ENCODE peak calls at places on chromosomes 2 and 18, in seven cellular contexts. One of them, this sample, is unnamed. For H3K4me1, the result is how much of the 10 kb centered on the place peaks cover.

GRCh38 chr2:392181-392920 is 104.5 kb upstream of the ALKAL2 start:
- DNase-seq in ovary: no peak
- DNase-seq in stomach: no peak
- DNase-seq in A549: no peak
- DNase-seq in transverse colon: no peak
- DNase-seq in tibial nerve: no peak
- DNase-seq in K562: no peak
- DNase-seq in this sample: no peak

GRCh38 chr2:189648846-189649529 is 12.3 kb upstream of the ASNSD1 start:
- DNase-seq in A549: no peak
- DNase-seq in K562: no peak
- DNase-seq in ovary: no peak
- DNase-seq in tibial nerve: no peak
- DNase-seq in transverse colon: no peak
- DNase-seq in stomach: no peak
- DNase-seq in this sample: no peak

GRCh38 chr18:13429884-13430510 is 211.4 kb downstream of the LDLRAD4 start:
- DNase-seq in tibial nerve: no peak
- DNase-seq in stomach: no peak
- DNase-seq in A549: no peak
- DNase-seq in K562: no peak
- DNase-seq in ovary: no peak
- DNase-seq in transverse colon: no peak
- DNase-seq in this sample: no peak

GRCh38 chr18:72086421-72086820 is 457.7 kb downstream of the CBLN2 start:
- DNase-seq in transverse colon: no peak
- DNase-seq in stomach: no peak
- DNase-seq in A549: peak
- DNase-seq in ovary: no peak
- DNase-seq in K562: no peak
- DNase-seq in tibial nerve: no peak
- DNase-seq in this sample: no peak

GRCh38 chr18:35267809-35268208 is 22.2 kb downstream of the ZSCAN30 start:
- DNase-seq in ovary: peak
- DNase-seq in A549: no peak
- DNase-seq in transverse colon: peak
- DNase-seq in K562: no peak
- DNase-seq in tibial nerve: peak
- DNase-seq in stomach: no peak
- DNase-seq in this sample: no peak

GRCh38 chr2:47160207-47160606 is 5.1 kb upstream of the STPG4 start:
- DNase-seq in tibial nerve: no peak
- DNase-seq in ovary: no peak
- DNase-seq in transverse colon: no peak
- DNase-seq in stomach: no peak
- DNase-seq in K562: no peak
- DNase-seq in A549: no peak
- DNase-seq in this sample: no peak

GRCh38 chr2:20148841-20149702 is 75.9 kb downstream of the SDC1 start:
- DNase-seq in stomach: no peak
- DNase-seq in ovary: no peak
- DNase-seq in tibial nerve: no peak
- DNase-seq in transverse colon: no peak
- DNase-seq in A549: no peak
- DNase-seq in K562: no peak
- DNase-seq in this sample: no peak

GRCh38 chr18:52222211-52222610 is 117.8 kb upstream of the DCC start:
- DNase-seq in A549: no peak
- DNase-seq in transverse colon: no peak
- DNase-seq in stomach: no peak
- DNase-seq in tibial nerve: no peak
- DNase-seq in K562: no peak
- DNase-seq in ovary: no peak
- DNase-seq in this sample: no peak

GRCh38 chr18:69906765-69907164 is 40.9 kb downstream of the CD226 start:
- DNase-seq in tibial nerve: no peak
- DNase-seq in transverse colon: no peak
- DNase-seq in ovary: no peak
- DNase-seq in K562: no peak
- DNase-seq in A549: no peak
- DNase-seq in stomach: no peak
- DNase-seq in this sample: no peak

GRCh38 chr2:203934006-203934632 is 2.4 kb upstream of the ICOS start:
- DNase-seq in A549: no peak
- DNase-seq in K562: no peak
- DNase-seq in tibial nerve: no peak
- DNase-seq in ovary: no peak
- DNase-seq in stomach: no peak
- DNase-seq in transverse colon: no peak
- DNase-seq in this sample: no peak

GRCh38 chr2:158140201-158140600 is 38.5 kb downstream of the UPP2 start:
- DNase-seq in stomach: no peak
- DNase-seq in ovary: no peak
- DNase-seq in K562: no peak
- DNase-seq in A549: no peak
- DNase-seq in transverse colon: no peak
- DNase-seq in tibial nerve: no peak
- DNase-seq in this sample: no peak

GRCh38 chr2:8805278-8806045 is 32.0 kb downstream of the KIDINS220 start:
- DNase-seq in tibial nerve: no peak
- DNase-seq in A549: no peak
- DNase-seq in stomach: no peak
- DNase-seq in K562: no peak
- DNase-seq in ovary: no peak
- DNase-seq in transverse colon: no peak
- DNase-seq in this sample: no peak

GRCh38 chr2:236815746-236816145 is 246.1 kb downstream of the ACKR3 start:
- DNase-seq in transverse colon: no peak
- DNase-seq in A549: no peak
- DNase-seq in tibial nerve: no peak
- DNase-seq in K562: no peak
- DNase-seq in stomach: no peak
- DNase-seq in ovary: no peak
- DNase-seq in this sample: no peak

GRCh38 chr2:201450910-201451329 is 338 bp downstream of the TRAK2 start:
- DNase-seq in ovary: no peak
- DNase-seq in A549: no peak
- DNase-seq in transverse colon: no peak
- DNase-seq in stomach: no peak
- DNase-seq in tibial nerve: no peak
- DNase-seq in K562: no peak
- DNase-seq in this sample: no peak

GRCh38 chr2:45992021-45992745 is 305.0 kb upstream of the EPAS1 start:
- DNase-seq in K562: no peak
- DNase-seq in A549: peak
- DNase-seq in ovary: no peak
- DNase-seq in tibial nerve: peak
- DNase-seq in transverse colon: peak
- DNase-seq in stomach: peak
- DNase-seq in this sample: peak

GRCh38 chr18:32998921-32999320 is 226.1 kb upstream of the KLHL14 start:
- DNase-seq in stomach: no peak
- DNase-seq in ovary: no peak
- DNase-seq in tibial nerve: no peak
- DNase-seq in K562: no peak
- DNase-seq in A549: no peak
- DNase-seq in transverse colon: no peak
- DNase-seq in this sample: no peak

DNA sequence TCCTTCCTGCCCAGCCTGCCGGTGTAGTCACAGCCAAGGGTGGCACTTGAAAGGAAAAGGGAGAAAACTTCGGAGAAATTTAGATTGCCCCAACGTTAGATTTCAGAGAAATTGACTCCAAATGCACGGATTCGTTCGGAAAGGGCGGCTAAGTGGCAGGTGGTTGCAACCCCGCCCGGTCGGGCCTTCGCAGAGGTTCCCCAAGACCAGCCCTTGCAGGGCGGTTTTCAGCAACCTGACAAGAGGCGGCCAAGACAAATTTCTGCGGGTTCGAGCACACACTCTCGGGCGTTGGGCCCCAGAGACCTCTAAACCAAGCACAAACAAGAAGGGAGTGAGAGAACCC is 4.8 kb downstream of the ONECUT2 start:
- DNase-seq in ovary: no peak
- DNase-seq in tibial nerve: no peak
- DNase-seq in stomach: no peak
- DNase-seq in transverse colon: no peak
- DNase-seq in K562: no peak
- DNase-seq in A549: no peak
- DNase-seq in this sample: no peak
- H3K4me1 ChIP-seq in ovary: under half
- H3K4me1 ChIP-seq in tibial nerve: under half
- H3K4me1 ChIP-seq in stomach: half or more
- H3K4me1 ChIP-seq in transverse colon: under half
- H3K4me1 ChIP-seq in K562: under half
- H3K4me1 ChIP-seq in A549: under half
- H3K4me1 ChIP-seq in this sample: under half

DNA sequence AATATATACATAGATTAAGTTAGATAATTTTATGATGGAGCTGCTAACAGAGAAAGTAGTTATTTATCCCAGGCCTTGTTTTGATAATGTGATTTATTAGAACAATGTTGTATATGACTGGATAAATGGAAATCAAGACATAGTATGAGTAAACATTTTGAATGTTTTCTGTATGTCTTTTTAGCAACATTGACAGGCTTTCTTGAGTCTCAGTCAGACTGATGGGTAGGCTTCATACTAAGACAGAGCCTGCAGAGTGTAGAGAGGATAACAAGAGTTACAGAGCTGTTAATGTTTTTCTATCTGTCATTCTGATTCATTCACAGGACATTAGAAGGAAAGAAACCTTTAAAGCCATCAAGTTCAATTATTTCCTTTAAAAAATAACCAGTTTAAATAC is 478.5 kb downstream of the LRP1B start:
- DNase-seq in tibial nerve: no peak
- DNase-seq in transverse colon: no peak
- DNase-seq in K562: no peak
- DNase-seq in stomach: no peak
- DNase-seq in ovary: no peak
- DNase-seq in A549: no peak
- DNase-seq in this sample: no peak
- TF ChIP-seq EP300 in tibial nerve: no peak
- TF ChIP-seq EP300 in transverse colon: no peak
- TF ChIP-seq EP300 in K562: no peak
- TF ChIP-seq EP300 in stomach: no peak
- TF ChIP-seq EP300 in ovary: no peak
- TF ChIP-seq EP300 in A549: no peak
- TF ChIP-seq EP300 in this sample: no peak

DNA sequence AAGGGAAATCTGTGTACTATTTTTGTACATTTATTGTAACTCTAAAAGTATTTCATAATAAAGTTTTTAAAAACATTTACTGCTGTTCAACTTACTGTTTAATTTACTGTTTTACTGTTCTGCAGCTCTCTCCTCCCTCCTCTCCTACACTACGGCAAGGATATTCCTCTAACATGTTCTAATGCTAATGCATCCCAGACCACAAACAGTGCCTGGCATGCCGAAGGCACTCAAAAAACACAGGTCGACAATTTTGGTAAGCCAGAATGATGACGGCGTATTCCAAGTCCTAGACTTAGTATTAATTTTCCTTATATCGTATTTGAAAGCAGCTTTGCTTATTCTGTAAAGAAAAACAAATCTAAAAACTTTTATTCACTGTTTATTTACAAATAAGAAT is 13.3 kb downstream of the MGAT4A start:
- DNase-seq in A549: no peak
- DNase-seq in tibial nerve: no peak
- DNase-seq in K562: no peak
- DNase-seq in ovary: no peak
- DNase-seq in stomach: no peak
- DNase-seq in transverse colon: no peak
- DNase-seq in this sample: no peak
- H3K4me1 ChIP-seq in A549: under half
- H3K4me1 ChIP-seq in tibial nerve: under half
- H3K4me1 ChIP-seq in K562: under half
- H3K4me1 ChIP-seq in ovary: under half
- H3K4me1 ChIP-seq in stomach: under half
- H3K4me1 ChIP-seq in transverse colon: under half
- H3K4me1 ChIP-seq in this sample: under half

GRCh38 chr2:149100739-149101699 is 62.5 kb downstream of the LYPD6B start:
- DNase-seq in K562: no peak
- DNase-seq in transverse colon: no peak
- DNase-seq in stomach: no peak
- DNase-seq in A549: no peak
- DNase-seq in ovary: no peak
- DNase-seq in tibial nerve: no peak
- DNase-seq in this sample: no peak

GRCh38 chr2:149101818-149102217 is 63.3 kb downstream of the LYPD6B start:
- DNase-seq in K562: no peak
- DNase-seq in transverse colon: no peak
- DNase-seq in ovary: no peak
- DNase-seq in stomach: no peak
- DNase-seq in A549: no peak
- DNase-seq in tibial nerve: no peak
- DNase-seq in this sample: peak

GRCh38 chr2:149099298-149099697 is 60.8 kb downstream of the LYPD6B start:
- DNase-seq in transverse colon: no peak
- DNase-seq in stomach: no peak
- DNase-seq in tibial nerve: no peak
- DNase-seq in ovary: no peak
- DNase-seq in K562: no peak
- DNase-seq in A549: no peak
- DNase-seq in this sample: no peak

GRCh38 chr2:149094217-149095015 is 55.9 kb downstream of the LYPD6B start:
- DNase-seq in K562: no peak
- DNase-seq in tibial nerve: no peak
- DNase-seq in ovary: no peak
- DNase-seq in stomach: no peak
- DNase-seq in A549: no peak
- DNase-seq in transverse colon: no peak
- DNase-seq in this sample: no peak

GRCh38 chr2:149098722-149099121 is 60.2 kb downstream of the LYPD6B start:
- DNase-seq in tibial nerve: no peak
- DNase-seq in K562: no peak
- DNase-seq in ovary: no peak
- DNase-seq in A549: no peak
- DNase-seq in transverse colon: no peak
- DNase-seq in stomach: no peak
- DNase-seq in this sample: no peak
- TF ChIP-seq EP300 in tibial nerve: no peak
- TF ChIP-seq EP300 in K562: no peak
- TF ChIP-seq EP300 in ovary: no peak
- TF ChIP-seq EP300 in A549: no peak
- TF ChIP-seq EP300 in transverse colon: no peak
- TF ChIP-seq EP300 in stomach: no peak
- TF ChIP-seq EP300 in this sample: no peak

GRCh38 chr2:126655500-126656310 is at the start of gene GYPC:
- DNase-seq in A549: no peak
- DNase-seq in ovary: peak
- DNase-seq in tibial nerve: peak
- DNase-seq in stomach: peak
- DNase-seq in K562: peak
- DNase-seq in transverse colon: peak
- DNase-seq in this sample: no peak
- H3K4me1 ChIP-seq in A549: under half
- H3K4me1 ChIP-seq in ovary: under half
- H3K4me1 ChIP-seq in tibial nerve: under half
- H3K4me1 ChIP-seq in stomach: under half
- H3K4me1 ChIP-seq in K562: half or more
- H3K4me1 ChIP-seq in transverse colon: under half
- H3K4me1 ChIP-seq in this sample: half or more

This sample was measured in esophagus muscularis mucosa.